ENCODE peak calls at places on chromosomes 5 and 9, in seven cellular contexts. T is cardiac muscle cell, J is adrenal gland, K is osteoblast, X is kidney, Y is uterus, Z is IMR-90. V is an unnamed sample. For H3K4me1, the result is how much of the 10 kb centered on the place peaks cover.

GRCh38 chr5:134735243-134735642 is 3.1 kb upstream of the CAMLG start:
- DNase-seq in X (no peak), K (no peak), J (no peak), Z (no peak), Y (no peak), T (no peak), V (no peak)

GRCh38 chr9:4297151-4297794 is 2.6 kb downstream of the GLIS3 start:
- DNase-seq in T (peak), Z (peak), K (peak), Y (peak), X (peak), J (peak), V (peak)

GRCh38 chr9:94079236-94079635 is 5.0 kb upstream of the PTPDC1 start:
- DNase-seq in T (no peak), Z (no peak), X (no peak), K (no peak), Y (no peak), J (no peak), V (no peak)

GRCh38 chr5:41416336-41416735 is 94.1 kb downstream of the PLCXD3 start:
- DNase-seq in Y (no peak), K (no peak), Z (no peak), X (no peak), J (no peak), T (no peak), V (no peak)

GRCh38 chr5:145775893-145776444 is 59.2 kb downstream of the PRELID2 start:
- DNase-seq in J (peak), Z (peak), K (peak), T (no peak), Y (no peak), X (no peak), V (no peak)

GRCh38 chr5:143311428-143311827 is 92.1 kb downstream of the NR3C1 start:
- DNase-seq in Z (peak), X (no peak), K (no peak), T (no peak), J (no peak), Y (no peak), V (no peak)

GRCh38 chr5:74493426-74493825 is 147.1 kb downstream of the ENC1 start:
- DNase-seq in T (no peak), Y (no peak), J (no peak), Z (no peak), K (no peak), X (no peak), V (no peak)

GRCh38 chr5:9869616-9870288 is 239.6 kb upstream of the TAS2R1 start:
- DNase-seq in J (no peak), K (no peak), T (no peak), Z (peak), Y (no peak), X (no peak), V (no peak)

GRCh38 chr9:135402048-135402738 is 77.4 kb upstream of the PPP1R26 start:
- DNase-seq in Z (no peak), J (no peak), T (no peak), X (no peak), Y (no peak), K (peak), V (no peak)

GRCh38 chr5:74412064-74412463 is 228.5 kb downstream of the ENC1 start:
- DNase-seq in X (no peak), Z (no peak), J (no peak), K (no peak), Y (no peak), T (no peak), V (no peak)

GRCh38 chr5:22063717-22064116 is 789.4 kb downstream of the CDH12 start:
- DNase-seq in Z (no peak), J (no peak), Y (no peak), T (no peak), K (no peak), X (no peak), V (no peak)

GRCh38 chr5:104361932-104362331 is 799.3 kb upstream of the NUDT12 start:
- DNase-seq in Y (no peak), Z (no peak), X (no peak), J (no peak), T (no peak), K (no peak), V (no peak)

GRCh38 chr9:73573235-73573634 is 421.6 kb downstream of the ANXA1 start:
- DNase-seq in K (no peak), T (no peak), X (no peak), Y (no peak), Z (no peak), J (no peak), V (no peak)

GRCh38 chr5:92559743-92560142 is 1021.3 kb downstream of the NR2F1-AS1 start:
- DNase-seq in Y (no peak), X (no peak), J (no peak), Z (peak), T (no peak), K (peak), V (no peak)

GRCh38 chr9:100473271-100474081 is 527 bp downstream of the TMEFF1 start:
- DNase-seq in Y (no peak), J (peak), K (peak), Z (peak), T (peak), X (peak), V (peak)

GRCh38 chr5:77210091-77211012 is at the start of gene PDE8B:
- DNase-seq in X (peak), Y (peak), Z (no peak), K (peak), J (no peak), T (peak), V (no peak)

GRCh38 chr5:150278916-150279315 is 10.7 kb downstream of the CAMK2A start:
- DNase-seq in K (peak), X (no peak), J (no peak), T (no peak), Z (peak), Y (no peak), V (no peak)

GRCh38 chr9:26033346-26033745 is 355.1 kb upstream of the TUSC1 start:
- DNase-seq in T (no peak), Y (no peak), J (no peak), X (no peak), Z (no peak), K (no peak), V (no peak)

GRCh38 chr9:94287877-94288513 is 28.9 kb downstream of the ZNF169 start:
- DNase-seq in Y (no peak), J (no peak), T (peak), X (no peak), Z (no peak), K (no peak), V (no peak)

GRCh38 chr5:158881076-158881880 is 218.4 kb downstream of the EBF1 start:
- DNase-seq in J (no peak), Y (no peak), K (no peak), X (no peak), Z (no peak), T (peak), V (no peak)

GRCh38 chr9:129102791-129103594 is 7.6 kb downstream of the CRAT start:
- DNase-seq in X (no peak), K (peak), T (peak), J (peak), Z (peak), Y (no peak), V (peak)

GRCh38 chr5:103374473-103374963 is 116.0 kb downstream of the MACIR start:
- DNase-seq in Y (no peak), J (peak), Z (no peak), T (no peak), X (no peak), K (no peak), V (no peak)

GRCh38 chr5:97534166-97534565 is 351.1 kb upstream of the RIOK2 start:
- DNase-seq in T (peak), K (peak), J (peak), X (no peak), Y (no peak), Z (peak), V (peak)

GRCh38 chr5:126641387-126641786 is 40.6 kb downstream of the PHAX start:
- DNase-seq in T (no peak), X (no peak), Y (no peak), K (no peak), J (no peak), Z (no peak), V (no peak)

GRCh38 chr9:95613670-95614069 is 96.9 kb upstream of the PTCH1 start:
- DNase-seq in K (no peak), X (no peak), J (no peak), Y (no peak), T (no peak), Z (no peak), V (no peak)

DNA sequence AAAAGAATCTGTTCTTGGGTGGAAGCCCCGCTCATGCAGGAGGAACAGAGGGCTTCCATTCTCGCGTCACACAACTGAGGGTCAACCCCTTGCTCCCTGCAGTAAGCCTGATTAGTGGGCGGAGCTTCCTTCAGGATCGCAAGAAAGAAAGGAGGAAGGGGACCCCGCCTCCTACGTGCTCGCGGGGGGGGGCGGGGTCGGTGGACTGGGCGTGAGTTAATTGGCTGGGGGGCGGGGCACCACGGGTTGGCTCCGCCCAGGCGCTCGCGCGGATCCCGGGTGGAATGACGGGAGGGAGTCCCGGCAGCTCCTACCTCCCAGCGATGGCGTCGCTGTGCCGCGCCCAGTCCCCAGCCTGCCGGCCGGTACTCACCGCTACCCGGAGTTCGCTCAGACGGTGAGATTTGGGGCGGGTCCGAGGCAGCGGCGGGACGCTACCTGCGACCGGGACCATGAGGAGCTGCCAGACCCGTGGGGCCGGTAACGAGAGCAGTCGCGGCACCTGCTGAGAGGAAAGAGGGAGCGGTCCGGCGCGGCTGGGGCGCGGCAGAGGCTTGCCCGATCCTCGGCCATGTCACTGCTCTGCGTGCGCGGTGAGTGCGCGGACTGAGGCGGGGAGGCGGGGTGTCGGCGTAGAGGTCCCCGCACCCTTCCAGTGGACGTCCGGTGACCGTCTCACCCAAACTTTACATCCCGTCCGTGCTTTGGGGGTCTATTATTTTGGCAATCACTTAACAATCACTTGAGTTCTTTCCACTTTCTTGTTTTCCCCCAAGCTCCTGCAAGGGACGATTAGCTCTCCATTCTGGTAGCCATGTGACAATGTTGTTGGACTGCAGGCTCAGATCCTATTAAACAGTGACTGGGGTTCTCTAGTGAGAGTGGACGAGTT is at the start of gene UNC13B:
- DNase-seq in Y (peak), J (peak), K (peak), T (peak), X (peak), Z (peak), V (peak)
- TF ChIP-seq CTCF in Y (peak), J (peak), K (peak), T (peak), X (no peak), Z (peak), V (no peak)

GRCh38 chr5:172445866-172446265 is 8.5 kb downstream of the SH3PXD2B start:
- DNase-seq in Z (no peak), K (no peak), T (no peak), Y (no peak), J (peak), X (no peak), V (no peak)

GRCh38 chr5:172443441-172444109 is 10.8 kb downstream of the SH3PXD2B start:
- DNase-seq in K (peak), J (peak), Y (peak), T (no peak), Z (peak), X (no peak), V (no peak)

GRCh38 chr5:172444626-172445365 is 9.5 kb downstream of the SH3PXD2B start:
- DNase-seq in K (peak), J (no peak), Y (no peak), T (no peak), Z (no peak), X (no peak), V (no peak)

GRCh38 chr5:172442592-172442991 is 11.7 kb downstream of the SH3PXD2B start:
- DNase-seq in Z (peak), K (peak), X (no peak), T (no peak), J (no peak), Y (no peak), V (no peak)

DNA sequence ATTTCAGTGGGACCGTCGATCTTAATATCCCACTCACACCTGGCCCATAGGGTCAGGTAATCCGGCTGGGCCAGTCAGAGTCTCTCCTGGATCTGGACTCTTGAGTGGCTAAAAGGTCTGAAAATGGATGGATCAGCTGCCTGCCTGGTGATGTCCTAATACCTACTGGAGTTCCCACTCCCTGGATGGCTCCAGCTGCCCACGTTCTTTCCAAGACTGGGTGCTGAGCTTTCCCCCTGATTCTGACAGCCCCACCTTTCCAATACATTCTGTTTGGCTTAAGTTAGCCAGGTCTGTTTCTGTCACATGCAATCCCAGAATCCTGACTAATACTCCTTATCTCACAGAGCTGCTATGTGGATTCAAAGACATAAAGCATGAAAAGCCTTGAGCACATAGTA is 10.2 kb downstream of the SH3PXD2B start:
- DNase-seq in Y (no peak), X (no peak), K (peak), Z (peak), J (peak), T (no peak), V (no peak)
- H3K4me1 ChIP-seq in Y (under half), X (under half), K (under half), Z (under half), J (half or more), T (under half), V (under half)

DNA sequence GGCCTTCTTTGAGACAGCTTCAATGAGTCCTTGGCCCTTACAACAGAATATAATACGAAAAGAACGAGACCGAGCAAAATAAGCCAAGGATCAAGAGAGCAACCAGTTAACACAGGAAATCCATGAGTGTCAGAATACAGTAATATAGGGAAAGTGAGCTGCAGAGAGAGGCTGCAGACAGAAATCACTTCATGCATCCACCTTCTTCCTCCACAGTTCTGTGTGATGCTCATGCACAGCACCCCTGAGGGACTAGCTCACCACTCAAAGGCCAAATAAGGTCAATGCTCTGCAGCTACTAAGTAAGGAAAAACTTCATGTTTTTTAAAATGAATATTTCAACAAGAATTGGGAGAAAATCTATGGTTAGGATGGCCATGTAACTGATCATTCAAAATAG is 257.1 kb downstream of the MCTP1 start:
- DNase-seq in Z (no peak), T (no peak), X (no peak), J (no peak), Y (no peak), K (no peak), V (no peak)
- H3K4me3 ChIP-seq in Z (no peak), T (no peak), X (no peak), J (no peak), Y (no peak), K (no peak), V (no peak)

GRCh38 chr9:134294228-134295071 is 31.8 kb upstream of the RXRA start:
- DNase-seq in T (no peak), Y (peak), J (no peak), Z (no peak), K (peak), X (peak), V (no peak)
- TF ChIP-seq CTCF in T (no peak), Y (no peak), J (no peak), Z (no peak), K (no peak), X (no peak), V (no peak)

DNA sequence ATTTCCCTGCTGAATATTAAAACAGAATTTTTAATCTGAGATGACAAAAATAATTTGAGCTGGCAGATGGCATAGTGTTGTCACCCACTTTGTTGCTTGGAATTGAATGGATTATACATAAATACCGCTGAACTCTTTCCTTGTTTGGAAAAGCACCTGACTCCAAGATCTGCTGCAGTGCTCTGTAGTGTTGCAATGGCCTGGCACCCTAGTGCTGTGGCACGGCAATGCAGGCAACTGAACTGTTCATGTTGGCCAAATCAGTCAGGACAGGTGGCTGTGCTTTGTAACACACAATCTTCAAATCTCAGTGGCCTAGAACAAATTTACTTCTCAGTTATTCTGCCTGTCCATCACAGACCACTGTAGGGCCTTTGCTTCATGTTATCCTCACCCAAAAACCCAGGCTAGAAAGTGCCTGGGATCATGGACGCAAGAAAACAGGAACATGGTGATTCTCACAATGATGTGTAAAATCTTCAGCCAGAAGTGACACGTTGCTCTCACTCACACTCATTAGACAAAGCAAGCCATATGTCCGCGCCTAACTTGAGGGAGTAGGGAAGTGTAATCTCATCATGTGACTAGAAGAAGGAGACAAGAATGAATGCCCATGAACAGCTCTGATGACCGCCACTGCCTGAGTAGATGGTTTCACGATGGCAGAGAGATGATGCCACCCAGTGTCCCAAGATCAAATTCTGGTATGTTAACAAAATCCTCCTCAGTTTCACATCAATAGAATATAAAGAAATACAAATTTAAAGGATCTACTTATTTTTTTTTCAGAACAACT is 191.9 kb upstream of the PUM3 start:
- DNase-seq in Z (no peak), J (no peak), T (no peak), Y (no peak), K (no peak), X (no peak), V (no peak)
- H3K4me1 ChIP-seq in Z (under half), J (under half), T (under half), Y (under half), K (under half), X (under half), V (under half)

GRCh38 chr5:55220433-55221185 is 6.5 kb downstream of the MCIDAS start:
- DNase-seq in K (peak), X (peak), Y (no peak), Z (no peak), J (no peak), T (peak), V (no peak)
- H3K4me3 ChIP-seq in K (peak), X (peak), Y (peak), Z (peak), J (peak), T (peak), V (no peak)

GRCh38 chr5:154474957-154475334 is 3.1 kb downstream of the HAND1 start:
- DNase-seq in Z (no peak), Y (no peak), T (no peak), X (no peak), J (no peak), K (no peak), V (no peak)
- TF ChIP-seq CTCF in Z (no peak), Y (no peak), T (no peak), X (no peak), J (no peak), K (no peak), V (no peak)

GRCh38 chr5:56026863-56027300 is 32.1 kb upstream of the IL6ST start:
- DNase-seq in X (no peak), Z (peak), J (no peak), Y (no peak), T (no peak), K (peak), V (no peak)

GRCh38 chr5:56025303-56025885 is 30.6 kb upstream of the IL6ST start:
- DNase-seq in Y (no peak), X (no peak), J (no peak), K (peak), T (no peak), Z (peak), V (peak)

GRCh38 chr5:56019306-56020272 is 24.8 kb upstream of the IL6ST start:
- DNase-seq in K (peak), T (no peak), Z (peak), J (no peak), X (no peak), Y (no peak), V (no peak)

GRCh38 chr5:56024810-56025302 is 30.1 kb upstream of the IL6ST start:
- DNase-seq in K (no peak), Z (no peak), J (no peak), X (no peak), T (no peak), Y (no peak), V (no peak)

GRCh38 chr5:56023296-56023695 is 28.5 kb upstream of the IL6ST start:
- DNase-seq in Z (no peak), Y (no peak), K (no peak), J (no peak), T (no peak), X (no peak), V (no peak)
- H3K4me1 ChIP-seq in Z (under half), Y (under half), K (under half), J (under half), T (under half), X (under half), V (under half)

GRCh38 chr9:110115341-110115820 is 92.6 kb downstream of the C9orf152 start:
- DNase-seq in T (no peak), J (no peak), Z (peak), K (no peak), X (peak), Y (no peak), V (no peak)

GRCh38 chr9:110116543-110116885 is 91.4 kb downstream of the C9orf152 start:
- DNase-seq in T (no peak), Y (no peak), J (no peak), Z (peak), K (peak), X (no peak), V (no peak)

GRCh38 chr9:110114888-110115259 is 93.1 kb downstream of the C9orf152 start:
- DNase-seq in J (no peak), Y (no peak), T (no peak), X (no peak), K (no peak), Z (peak), V (no peak)

GRCh38 chr9:110114086-110114887 is 93.7 kb downstream of the C9orf152 start:
- DNase-seq in J (no peak), Z (peak), X (no peak), Y (no peak), T (no peak), K (no peak), V (no peak)

GRCh38 chr9:110115868-110116542 is 92.0 kb downstream of the C9orf152 start:
- DNase-seq in T (no peak), Y (no peak), J (no peak), Z (peak), X (no peak), K (no peak), V (peak)
- H3K4me3 ChIP-seq in T (no peak), Y (no peak), J (no peak), Z (no peak), X (no peak), K (peak), V (no peak)

GRCh38 chr5:112921031-112921832 is 795 bp downstream of the REEP5 start:
- DNase-seq in Y (peak), K (peak), T (peak), X (peak), J (peak), Z (peak), V (peak)

GRCh38 chr5:112921833-112922817 is at the start of gene REEP5:
- DNase-seq in T (peak), K (peak), Y (peak), Z (peak), X (peak), J (peak), V (peak)

GRCh38 chr5:112918679-112919078 is 3.3 kb downstream of the REEP5 start:
- DNase-seq in X (no peak), J (no peak), Z (peak), T (no peak), K (no peak), Y (no peak), V (no peak)

GRCh38 chr5:112923988-112924387 is 2.0 kb upstream of the REEP5 start:
- DNase-seq in J (no peak), K (no peak), Y (no peak), T (no peak), X (peak), Z (no peak), V (no peak)

GRCh38 chr5:112923148-112923917 is 1.3 kb upstream of the REEP5 start:
- DNase-seq in J (no peak), K (no peak), Y (no peak), T (no peak), Z (no peak), X (peak), V (no peak)
- TF ChIP-seq CTCF in J (no peak), K (no peak), Y (no peak), T (no peak), Z (no peak), X (no peak), V (no peak)

V was measured in Caco-2.